ENCODE peak calls at places on chromosomes 3 and 15, in four cellular contexts. I is HepG2, K is K562, Z is H1. W is an unnamed sample.

GRCh38 chr3:62875103-62876002 is at the start of gene CADPS:
- DNase-seq in I (no peak), K (no peak), Z (no peak), W (no peak)

GRCh38 chr15:101781927-101782326 is 21.4 kb upstream of the OR4F6 start:
- DNase-seq in I (no peak), K (peak), Z (no peak), W (no peak)

GRCh38 chr3:81735334-81735733 is 26.1 kb downstream of the GBE1 start:
- DNase-seq in I (no peak), K (no peak), Z (no peak), W (no peak)

GRCh38 chr15:25183581-25184330 is 229.0 kb downstream of the SNRPN start:
- DNase-seq in I (no peak), K (no peak), Z (no peak), W (no peak)

GRCh38 chr3:28134792-28135375 is 106.5 kb upstream of the CMC1 start:
- DNase-seq in I (peak), K (no peak), Z (no peak), W (no peak)

GRCh38 chr3:87145553-87145952 is 81.6 kb upstream of the CHMP2B start:
- DNase-seq in I (peak), K (peak), Z (peak), W (peak)

GRCh38 chr3:51371943-51372557 is 13.0 kb upstream of the MANF start:
- DNase-seq in I (peak), K (peak), Z (no peak), W (peak)

GRCh38 chr3:66483006-66483928 is 17.6 kb downstream of the LRIG1 start:
- DNase-seq in I (no peak), K (no peak), Z (no peak), W (no peak)

GRCh38 chr15:38461089-38461833 is 7.3 kb downstream of the FAM98B start:
- DNase-seq in I (no peak), K (no peak), Z (no peak), W (no peak)

GRCh38 chr3:108292905-108293328 is 3.4 kb upstream of the HHLA2 start:
- DNase-seq in I (no peak), K (no peak), Z (no peak), W (no peak)

GRCh38 chr3:52450489-52451236 is 3.2 kb downstream of the TNNC1 start:
- DNase-seq in I (no peak), K (no peak), Z (no peak), W (no peak)

GRCh38 chr15:101124731-101125558 is 126.9 kb downstream of the CHSY1 start:
- DNase-seq in I (no peak), K (no peak), Z (no peak), W (peak)

GRCh38 chr3:168024537-168024941 is 71.2 kb downstream of the GOLIM4 start:
- DNase-seq in I (no peak), K (no peak), Z (no peak), W (peak)

GRCh38 chr3:14130707-14131106 is 5.9 kb downstream of the TMEM43 start:
- DNase-seq in I (no peak), K (no peak), Z (no peak), W (no peak)

GRCh38 chr3:134239538-134239937 is 11.1 kb downstream of the RYK start:
- DNase-seq in I (no peak), K (no peak), Z (no peak), W (no peak)

GRCh38 chr3:16888785-16889607 is 4.2 kb downstream of the PLCL2 start:
- DNase-seq in I (no peak), K (no peak), Z (no peak), W (no peak)

GRCh38 chr3:160968731-160969130 is 136.4 kb downstream of the B3GALNT1 start:
- DNase-seq in I (no peak), K (no peak), Z (no peak), W (no peak)

GRCh38 chr15:81106560-81106959 is 27.5 kb upstream of the CFAP161 start:
- DNase-seq in I (peak), K (peak), Z (peak), W (peak)

GRCh38 chr3:24351779-24352469 is 142.7 kb downstream of the THRB start:
- DNase-seq in I (no peak), K (peak), Z (no peak), W (no peak)

GRCh38 chr3:134314588-134315285 is 59.5 kb downstream of the AMOTL2 start:
- DNase-seq in I (no peak), K (no peak), Z (no peak), W (no peak)

GRCh38 chr15:43541785-43542184 is 24.4 kb downstream of the MAP1A start:
- DNase-seq in I (no peak), K (no peak), Z (no peak), W (no peak)

GRCh38 chr3:59463253-59463652 is 413.4 kb upstream of the CFAP20DC start:
- DNase-seq in I (no peak), K (no peak), Z (no peak), W (no peak)

GRCh38 chr3:105449393-105449792 is 82.7 kb downstream of the ALCAM start:
- DNase-seq in I (no peak), K (no peak), Z (no peak), W (no peak)

GRCh38 chr3:141015486-141015885 is 35.7 kb upstream of the SPSB4 start:
- DNase-seq in I (no peak), K (no peak), Z (no peak), W (no peak)

GRCh38 chr15:25862469-25863066 is 559 bp downstream of the ATP10A start:
- DNase-seq in I (no peak), K (no peak), Z (no peak), W (no peak)

GRCh38 chr3:150407051-150407817 is 864 bp upstream of the TSC22D2 start:
- DNase-seq in I (no peak), K (peak), Z (no peak), W (no peak)

GRCh38 chr15:57541271-57541670 is 50.4 kb upstream of the MYZAP start:
- DNase-seq in I (no peak), K (no peak), Z (no peak), W (no peak)

GRCh38 chr15:57537072-57537471 is 54.6 kb upstream of the MYZAP start:
- DNase-seq in I (peak), K (no peak), Z (no peak), W (peak)

GRCh38 chr15:57538822-57539221 is 52.9 kb upstream of the MYZAP start:
- DNase-seq in I (no peak), K (no peak), Z (no peak), W (no peak)

GRCh38 chr15:57540736-57541135 is 51.0 kb upstream of the MYZAP start:
- DNase-seq in I (no peak), K (no peak), Z (no peak), W (no peak)

DNA sequence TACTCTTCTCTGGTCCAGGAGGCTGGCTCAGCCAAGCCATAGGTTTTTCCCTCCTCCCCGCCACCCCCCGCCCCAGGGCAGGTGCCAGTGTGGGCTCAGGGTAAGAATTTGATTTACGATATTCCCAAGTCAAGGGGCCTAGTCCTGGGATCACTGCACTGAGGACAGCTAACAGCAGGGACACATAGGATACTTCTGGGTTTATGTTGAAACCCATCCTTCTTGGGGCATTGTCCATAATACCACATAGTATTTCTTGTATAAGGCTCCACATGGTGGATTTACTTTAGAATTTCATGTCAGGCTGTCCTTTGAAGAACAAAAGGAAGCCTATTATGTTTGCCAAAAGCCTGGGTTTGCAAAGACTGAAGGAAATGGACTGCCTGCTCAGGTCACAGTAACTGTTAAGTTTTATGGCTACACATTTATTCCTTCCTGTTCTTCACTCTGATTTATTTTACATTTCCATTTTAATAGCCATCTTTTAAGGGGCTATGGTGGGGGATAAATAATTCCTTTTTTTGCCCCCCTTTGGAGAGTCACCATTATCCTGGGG is 53.7 kb upstream of the MYZAP start:
- DNase-seq in I (no peak), K (no peak), Z (no peak), W (no peak)
- TF ChIP-seq SP1 in I (no peak), K (no peak), Z (no peak), W (no peak)

GRCh38 chr3:191070201-191070600 is 128.8 kb upstream of the OSTN start:
- DNase-seq in I (no peak), K (no peak), Z (no peak), W (no peak)

GRCh38 chr3:191068946-191069813 is 129.9 kb upstream of the OSTN start:
- DNase-seq in I (no peak), K (no peak), Z (no peak), W (no peak)

GRCh38 chr3:191065183-191065805 is 133.7 kb upstream of the OSTN start:
- DNase-seq in I (no peak), K (no peak), Z (no peak), W (no peak)

GRCh38 chr3:191070762-191071365 is 128.2 kb upstream of the OSTN start:
- DNase-seq in I (no peak), K (peak), Z (no peak), W (no peak)

DNA sequence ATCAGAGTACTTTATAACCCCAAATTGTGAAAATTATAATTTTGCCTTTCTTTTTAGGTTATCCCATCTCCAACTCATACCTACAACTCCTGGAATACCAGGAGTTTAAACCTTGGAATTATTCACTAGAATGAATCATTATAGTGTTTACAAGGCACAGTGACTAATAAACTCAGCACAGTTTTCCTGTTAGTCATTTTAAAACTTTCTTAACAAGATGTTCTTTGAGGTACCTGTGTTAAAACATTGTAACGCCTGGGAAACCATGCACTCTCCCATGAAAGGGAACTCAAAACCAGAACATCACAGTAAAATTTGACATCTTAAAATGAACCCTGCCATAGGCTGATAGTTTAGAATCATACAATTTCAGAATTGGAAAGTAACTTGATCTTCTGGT is 132.4 kb upstream of the OSTN start:
- DNase-seq in I (no peak), K (no peak), Z (no peak), W (no peak)
- TF ChIP-seq ZNF274 in I (no peak), K (no peak), Z (no peak), W (no peak)

GRCh38 chr3:126026277-126026751 is 57.3 kb downstream of the ROPN1B start:
- DNase-seq in I (no peak), K (no peak), Z (no peak), W (no peak)
- TF ChIP-seq FOSL1 in I (no peak), K (no peak), Z (no peak), W (no peak)

GRCh38 chr3:39189648-39190269 is 2.6 kb downstream of the XIRP1 start:
- DNase-seq in I (peak), K (peak), Z (no peak), W (peak)
- TF ChIP-seq SP1 in I (no peak), K (peak), Z (no peak), W (no peak)

GRCh38 chr3:15500107-15500724 is 21.3 kb downstream of the COLQ start:
- DNase-seq in I (no peak), K (no peak), Z (no peak), W (no peak)
- TF ChIP-seq ZNF274 in I (no peak), K (no peak), Z (no peak), W (no peak)

DNA sequence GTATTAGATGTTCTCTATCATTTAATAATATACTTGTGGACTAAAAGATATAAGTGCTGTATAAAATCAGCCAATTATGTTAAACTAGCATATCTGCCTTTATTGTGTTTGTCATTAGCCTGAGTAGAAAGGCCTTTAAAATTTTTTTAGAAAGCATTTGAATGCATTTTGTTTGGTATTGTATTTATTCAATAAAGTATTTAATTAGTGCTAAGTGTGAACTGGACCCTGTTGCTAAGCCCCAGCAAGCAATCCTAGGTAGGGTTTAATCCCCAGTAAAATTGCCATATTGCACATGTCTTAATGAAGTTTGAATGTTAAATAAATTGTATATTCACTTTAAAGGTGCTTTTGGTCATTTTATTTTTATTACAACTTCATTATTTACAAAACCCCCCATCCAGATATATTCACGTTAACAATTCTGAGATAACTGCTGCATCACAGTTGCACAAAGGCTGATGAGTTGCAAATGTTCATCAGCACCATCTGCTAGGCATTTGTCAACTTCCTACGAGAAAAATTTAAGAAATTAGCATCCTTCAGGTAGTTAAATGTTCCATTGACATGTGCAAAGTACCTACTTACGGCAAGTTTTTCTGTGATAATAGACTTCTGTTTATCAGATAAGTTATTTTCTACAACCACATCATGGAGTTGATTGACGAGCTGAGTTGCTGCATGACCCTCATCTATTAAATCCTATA is 6.3 kb downstream of the EIF4A2 start:
- DNase-seq in I (no peak), K (no peak), Z (no peak), W (no peak)
- TF ChIP-seq FOSL1 in I (no peak), K (no peak), Z (no peak), W (no peak)

GRCh38 chr3:41900265-41900664 is 61.6 kb downstream of the ULK4 start:
- DNase-seq in I (no peak), K (peak), Z (no peak), W (no peak)
- TF ChIP-seq SP1 in I (no peak), K (no peak), Z (no peak), W (no peak)

GRCh38 chr15:63446260-63446659 is 58.1 kb upstream of the USP3 start:
- DNase-seq in I (no peak), K (no peak), Z (no peak), W (no peak)
- TF ChIP-seq ZNF274 in I (no peak), K (no peak), Z (no peak), W (no peak)